ENCODE peak calls at places on chromosomes 12 and 14, in six cellular contexts. G is stimulated activated CD8-positive, alpha-beta memory T cell treated with anti-CD3 and anti-CD28 coated beads, Interleukin-15, amount 100 ng/mL, for 24 hours; Y is HFFc6; D is activated CD8-positive, alpha-beta memory T cell treated with anti-CD3 and anti-CD28 coated beads for 24 hours; R is A549; C is HEK293T. I is an unnamed sample.

GRCh38 chr12:54009171-54010052 is 627 bp downstream of the HOXC8 start:
- DNase-seq in G (no peak), Y (no peak), D (no peak), R (no peak), C (no peak), I (no peak)

GRCh38 chr12:84912191-84913142 is at the start of gene SLC6A15:
- DNase-seq in G (no peak), Y (no peak), D (peak), R (peak), C (peak), I (peak)

GRCh38 chr14:24609667-24610344 is at the start of gene GZMH:
- DNase-seq in G (no peak), Y (no peak), D (no peak), R (no peak), C (no peak), I (peak)

GRCh38 chr12:49334681-49335080 is 2.3 kb downstream of the C1QL4 start:
- DNase-seq in G (no peak), Y (no peak), D (no peak), R (no peak), C (no peak), I (no peak)

GRCh38 chr12:47437570-47437969 is 268.3 kb downstream of the RPAP3 start:
- DNase-seq in G (no peak), Y (no peak), D (no peak), R (no peak), C (no peak), I (no peak)

GRCh38 chr12:31315779-31316465 is 10.0 kb downstream of the SINHCAF start:
- DNase-seq in G (no peak), Y (no peak), D (no peak), R (no peak), C (no peak), I (no peak)

GRCh38 chr12:122990561-122990960 is 10.1 kb downstream of the ARL6IP4 start:
- DNase-seq in G (no peak), Y (no peak), D (no peak), R (no peak), C (no peak), I (no peak)

GRCh38 chr12:77796775-77797174 is 33.9 kb upstream of the NAV3 start:
- DNase-seq in G (no peak), Y (peak), D (no peak), R (no peak), C (no peak), I (no peak)

GRCh38 chr12:91887957-91888356 is 257.7 kb downstream of the BTG1 start:
- DNase-seq in G (no peak), Y (no peak), D (no peak), R (no peak), C (no peak), I (no peak)

GRCh38 chr12:100128509-100128908 is 14.2 kb downstream of the BLTP3B start:
- DNase-seq in G (no peak), Y (peak), D (no peak), R (peak), C (peak), I (no peak)

GRCh38 chr12:4242595-4242994 is 31.0 kb upstream of the CCND2 start:
- DNase-seq in G (no peak), Y (no peak), D (peak), R (no peak), C (no peak), I (no peak)

GRCh38 chr12:81354327-81354932 is 276.6 kb downstream of the ACSS3 start:
- DNase-seq in G (no peak), Y (no peak), D (no peak), R (no peak), C (no peak), I (no peak)

GRCh38 chr12:26378721-26379120 is 183.3 kb downstream of the SSPN start:
- DNase-seq in G (no peak), Y (no peak), D (no peak), R (no peak), C (no peak), I (no peak)

GRCh38 chr14:83441801-83442200 is 1908.1 kb upstream of the SEL1L start:
- DNase-seq in G (no peak), Y (no peak), D (no peak), R (no peak), C (no peak), I (no peak)

GRCh38 chr14:34628681-34629135 is 1.2 kb downstream of the SNX6 start:
- DNase-seq in G (no peak), Y (no peak), D (peak), R (no peak), C (peak), I (peak)

GRCh38 chr14:22047105-22047504 is 373.5 kb upstream of the OR4E1 start:
- DNase-seq in G (no peak), Y (no peak), D (no peak), R (no peak), C (peak), I (peak)

GRCh38 chr14:49339130-49339529 is 247.1 kb downstream of the RPS29 start:
- DNase-seq in G (no peak), Y (no peak), D (no peak), R (no peak), C (no peak), I (no peak)

GRCh38 chr12:106709068-106709511 is 65.4 kb upstream of the RIC8B start:
- DNase-seq in G (no peak), Y (no peak), D (no peak), R (peak), C (peak), I (no peak)

GRCh38 chr14:75433631-75434556 is 6.1 kb downstream of the JDP2 start:
- DNase-seq in G (no peak), Y (peak), D (no peak), R (no peak), C (no peak), I (no peak)

GRCh38 chr14:79586401-79586800 is 624.9 kb downstream of the DIO2 start:
- DNase-seq in G (no peak), Y (no peak), D (no peak), R (no peak), C (no peak), I (no peak)

GRCh38 chr12:105882404-105882803 is 256.4 kb downstream of the NUAK1 start:
- DNase-seq in G (no peak), Y (peak), D (no peak), R (no peak), C (no peak), I (no peak)

GRCh38 chr14:69985456-69985855 is 106.2 kb downstream of the SMOC1 start:
- DNase-seq in G (no peak), Y (no peak), D (no peak), R (no peak), C (no peak), I (no peak)

GRCh38 chr12:40730281-40730680 is 38.0 kb downstream of the CNTN1 start:
- DNase-seq in G (no peak), Y (no peak), D (no peak), R (no peak), C (no peak), I (no peak)

GRCh38 chr12:89384050-89384749 is 31.9 kb upstream of the DUSP6 start:
- DNase-seq in G (no peak), Y (peak), D (no peak), R (no peak), C (no peak), I (no peak)

GRCh38 chr14:101884537-101885253 is 79.7 kb upstream of the DYNC1H1 start:
- DNase-seq in G (no peak), Y (no peak), D (peak), R (no peak), C (no peak), I (no peak)

GRCh38 chr14:96158735-96159134 is 45.9 kb upstream of the BDKRB2 start:
- DNase-seq in G (no peak), Y (no peak), D (peak), R (no peak), C (no peak), I (no peak)

GRCh38 chr14:72665259-72665658 is 228.6 kb downstream of the DPF3 start:
- DNase-seq in G (no peak), Y (peak), D (no peak), R (peak), C (no peak), I (no peak)

GRCh38 chr14:89207925-89208328 is 209.1 kb downstream of the FOXN3 start:
- DNase-seq in G (no peak), Y (no peak), D (no peak), R (no peak), C (peak), I (no peak)

GRCh38 chr12:4499186-4499585 is 39.5 kb upstream of the RAD51AP1 start:
- DNase-seq in G (no peak), Y (no peak), D (no peak), R (no peak), C (no peak), I (no peak)

GRCh38 chr14:69543341-69544249 is 31.1 kb downstream of the CCDC177 start:
- DNase-seq in G (no peak), Y (peak), D (peak), R (peak), C (no peak), I (peak)

GRCh38 chr12:6553051-6553868 is 2.6 kb downstream of the IFFO1 start:
- DNase-seq in G (no peak), Y (peak), D (no peak), R (no peak), C (no peak), I (no peak)

GRCh38 chr12:2244013-2244861 is 191.4 kb downstream of the CACNA1C start:
- DNase-seq in G (no peak), Y (peak), D (no peak), R (no peak), C (peak), I (no peak)

GRCh38 chr12:98582093-98582492 is 11.4 kb upstream of the SLC25A3 start:
- DNase-seq in G (no peak), Y (peak), D (no peak), R (no peak), C (no peak), I (no peak)

GRCh38 chr12:132411457-132411856 is 78.5 kb upstream of the FBRSL1 start:
- DNase-seq in G (no peak), Y (no peak), D (no peak), R (no peak), C (no peak), I (no peak)

GRCh38 chr12:77402726-77403125 is 337.4 kb upstream of the E2F7 start:
- DNase-seq in G (no peak), Y (no peak), D (no peak), R (no peak), C (no peak), I (no peak)